ENCODE peak calls at places on chromosomes 3 and 15, in four cellular contexts. V, B, H and Y are unnamed samples.

GRCh38 chr15:41919954-41920538 is 26.2 kb upstream of the SPTBN5 start:
- DNase-seq in V (peak), H (no peak), B (no peak), Y (peak)

GRCh38 chr15:77482570-77482969 is 61.9 kb downstream of the HMG20A start:
- DNase-seq in B (no peak), V (peak), H (no peak), Y (peak)

GRCh38 chr15:39969871-39970270 is 36.0 kb downstream of the EIF2AK4 start:
- DNase-seq in B (no peak), V (peak), H (no peak), Y (peak)

GRCh38 chr15:40330368-40330836 is 6.9 kb downstream of the INAFM2 start:
- DNase-seq in B (no peak), H (no peak), V (peak), Y (peak)

GRCh38 chr15:89028036-89028435 is 60.2 kb upstream of the ABHD2 start:
- DNase-seq in H (peak), B (no peak), V (no peak), Y (no peak)

GRCh38 chr15:48493084-48493762 is 152.3 kb downstream of the FBN1 start:
- DNase-seq in V (peak), B (no peak), H (no peak), Y (peak)

GRCh38 chr3:43213631-43214030 is 72.7 kb upstream of the SNRK start:
- DNase-seq in B (no peak), H (no peak), V (no peak), Y (no peak)

GRCh38 chr3:157075693-157076420 is 84.1 kb downstream of the CCNL1 start:
- DNase-seq in B (no peak), H (no peak), V (no peak), Y (no peak)

GRCh38 chr15:62264196-62264595 is 99.1 kb upstream of the C2CD4B start:
- DNase-seq in H (no peak), B (no peak), V (no peak), Y (no peak)
- H3K4me3 ChIP-seq in H (no peak), B (no peak), V (no peak), Y (no peak)

GRCh38 chr15:65991721-65992472 is 122.6 kb downstream of the RAB11A start:
- DNase-seq in H (no peak), B (no peak), V (no peak), Y (no peak)
- TF ChIP-seq EZH2 in H (no peak), B (no peak), V (no peak), Y (no peak)

GRCh38 chr15:68205558-68205944 is 419 bp upstream of the CALML4 start:
- DNase-seq in V (no peak), B (no peak), H (no peak), Y (no peak)

GRCh38 chr15:68204361-68204760 is 771 bp downstream of the CALML4 start:
- DNase-seq in H (no peak), B (no peak), V (no peak), Y (no peak)

GRCh38 chr15:68203956-68204355 is 1.2 kb downstream of the CALML4 start:
- DNase-seq in H (no peak), V (no peak), B (no peak), Y (no peak)

GRCh38 chr15:68205949-68206539 is 912 bp upstream of the CALML4 start:
- DNase-seq in H (no peak), B (no peak), V (no peak), Y (no peak)

DNA sequence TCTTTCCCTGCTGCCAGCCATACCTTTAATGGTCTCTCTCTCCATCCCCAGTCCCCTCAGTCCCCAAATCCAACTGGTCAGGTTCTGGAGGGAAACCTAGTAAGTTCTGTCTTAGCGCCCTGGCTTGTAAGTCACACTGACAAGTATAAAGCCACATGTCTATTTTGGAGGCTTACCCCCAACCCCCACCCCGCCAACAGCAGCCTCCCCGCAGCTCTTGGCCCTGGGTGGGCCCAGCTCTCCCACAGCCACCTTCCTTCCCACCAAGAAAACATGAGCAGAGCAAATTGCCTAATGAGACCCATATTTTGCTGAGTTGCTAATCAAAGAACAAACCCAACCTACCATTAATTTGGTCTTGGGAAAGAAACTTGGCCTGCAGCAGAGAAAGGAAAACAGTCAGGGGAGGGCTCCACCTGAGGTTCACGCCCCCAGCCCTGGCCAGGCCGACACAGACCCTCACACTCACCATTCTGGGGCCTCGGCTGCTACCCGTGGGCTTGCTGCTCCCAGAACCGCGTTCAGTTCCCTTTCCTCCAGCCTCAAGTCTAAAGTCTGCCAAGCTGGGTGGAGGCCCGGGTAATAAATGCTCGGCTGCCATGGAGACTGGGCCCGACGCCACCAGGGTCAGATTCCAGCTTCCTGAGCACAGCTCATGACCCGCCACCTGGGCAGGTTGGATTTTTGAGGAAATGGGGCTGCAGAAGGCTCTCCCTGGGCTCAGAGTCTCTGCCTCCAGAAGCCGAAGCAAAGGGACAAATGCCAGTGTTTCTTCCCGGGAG is at the start of gene CALML4:
- DNase-seq in B (peak), H (no peak), V (peak), Y (peak)
- H3K4me3 ChIP-seq in B (peak), H (no peak), V (no peak), Y (no peak)

DNA sequence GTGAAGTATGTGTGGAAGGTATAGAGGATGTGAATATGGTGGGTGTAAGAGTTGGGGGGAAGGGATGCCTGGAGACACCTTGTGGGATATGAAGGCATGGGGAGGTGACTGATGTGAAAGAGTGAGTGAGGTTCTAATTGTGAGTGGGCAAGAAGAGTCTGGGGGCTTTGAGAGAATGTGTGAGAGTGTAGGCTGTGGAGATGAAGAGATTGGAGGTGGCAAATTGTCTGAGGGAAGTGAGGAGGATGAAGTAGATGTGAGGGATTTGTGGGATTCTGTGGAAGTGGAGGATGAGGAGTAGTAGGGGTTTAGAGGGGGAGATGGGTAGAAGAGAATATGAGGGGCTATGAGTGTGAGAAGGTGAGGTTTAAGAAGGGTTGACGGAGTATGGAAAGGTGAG is 41.6 kb downstream of the ZIC4 start:
- DNase-seq in B (no peak), H (no peak), V (no peak), Y (no peak)
- TF ChIP-seq EZH2 in B (no peak), H (no peak), V (no peak), Y (no peak)

DNA sequence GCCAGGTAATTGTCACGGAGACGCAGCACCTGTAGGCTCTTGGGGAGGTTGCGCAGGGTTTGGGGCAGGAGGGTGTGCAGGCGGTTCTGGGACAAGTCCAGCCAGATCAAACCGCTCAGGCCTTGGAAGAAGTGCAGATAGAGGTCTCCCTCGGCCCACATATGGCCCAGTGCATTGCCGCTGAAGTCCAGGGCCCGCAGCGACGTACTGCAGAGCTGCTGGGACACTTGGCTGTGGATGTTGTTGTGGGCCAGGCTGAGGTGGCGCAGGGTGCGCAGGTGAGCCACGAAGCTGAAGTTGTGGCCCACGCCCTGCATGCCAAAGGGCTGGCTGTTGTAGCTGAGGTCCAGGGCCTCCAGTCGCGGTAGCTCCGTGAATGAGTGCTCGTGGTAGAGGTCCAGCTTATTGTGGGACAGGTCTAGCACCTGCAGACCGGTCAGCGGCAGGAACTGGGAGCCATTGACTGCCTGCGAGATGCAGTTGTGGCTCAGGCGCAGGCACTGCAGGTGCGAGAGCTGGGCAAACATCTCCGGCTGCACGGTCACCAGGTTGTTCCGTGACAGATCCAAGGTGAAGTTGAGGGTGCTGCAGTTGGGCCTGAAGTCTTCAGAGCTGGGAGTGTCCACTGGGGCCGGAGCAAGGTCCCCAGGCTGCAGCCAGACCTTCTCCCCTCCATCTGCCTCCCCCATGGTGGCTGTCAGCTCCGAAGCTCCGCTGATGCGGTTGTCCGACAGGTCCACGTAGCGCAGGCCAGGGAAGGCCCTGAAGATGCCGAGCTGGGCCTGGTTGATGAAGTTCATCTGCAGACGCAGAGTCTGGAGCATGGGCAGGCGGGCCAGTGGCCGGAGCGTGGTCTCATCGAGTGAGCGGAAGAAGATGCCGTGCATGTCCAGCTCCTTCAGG is 2.9 kb downstream of the TLR9 start:
- DNase-seq in B (no peak), H (no peak), V (no peak), Y (no peak)
- H3K4me3 ChIP-seq in B (no peak), H (no peak), V (no peak), Y (no peak)

GRCh38 chr3:26621176-26621575 is 1.4 kb upstream of the LRRC3B start:
- DNase-seq in V (no peak), B (no peak), H (no peak), Y (no peak)

GRCh38 chr3:26624209-26624775 is 1.7 kb downstream of the LRRC3B start:
- DNase-seq in B (no peak), V (no peak), H (peak), Y (no peak)

GRCh38 chr3:26621891-26622633 is 510 bp upstream of the LRRC3B start:
- DNase-seq in V (no peak), B (no peak), H (peak), Y (no peak)

GRCh38 chr3:26623409-26624208 is 1.0 kb downstream of the LRRC3B start:
- DNase-seq in B (no peak), V (no peak), H (peak), Y (no peak)

GRCh38 chr3:26622634-26623408 is at the start of gene LRRC3B:
- DNase-seq in B (no peak), H (peak), V (no peak), Y (no peak)
- TF ChIP-seq EZH2 in B (no peak), H (peak), V (peak), Y (no peak)

DNA sequence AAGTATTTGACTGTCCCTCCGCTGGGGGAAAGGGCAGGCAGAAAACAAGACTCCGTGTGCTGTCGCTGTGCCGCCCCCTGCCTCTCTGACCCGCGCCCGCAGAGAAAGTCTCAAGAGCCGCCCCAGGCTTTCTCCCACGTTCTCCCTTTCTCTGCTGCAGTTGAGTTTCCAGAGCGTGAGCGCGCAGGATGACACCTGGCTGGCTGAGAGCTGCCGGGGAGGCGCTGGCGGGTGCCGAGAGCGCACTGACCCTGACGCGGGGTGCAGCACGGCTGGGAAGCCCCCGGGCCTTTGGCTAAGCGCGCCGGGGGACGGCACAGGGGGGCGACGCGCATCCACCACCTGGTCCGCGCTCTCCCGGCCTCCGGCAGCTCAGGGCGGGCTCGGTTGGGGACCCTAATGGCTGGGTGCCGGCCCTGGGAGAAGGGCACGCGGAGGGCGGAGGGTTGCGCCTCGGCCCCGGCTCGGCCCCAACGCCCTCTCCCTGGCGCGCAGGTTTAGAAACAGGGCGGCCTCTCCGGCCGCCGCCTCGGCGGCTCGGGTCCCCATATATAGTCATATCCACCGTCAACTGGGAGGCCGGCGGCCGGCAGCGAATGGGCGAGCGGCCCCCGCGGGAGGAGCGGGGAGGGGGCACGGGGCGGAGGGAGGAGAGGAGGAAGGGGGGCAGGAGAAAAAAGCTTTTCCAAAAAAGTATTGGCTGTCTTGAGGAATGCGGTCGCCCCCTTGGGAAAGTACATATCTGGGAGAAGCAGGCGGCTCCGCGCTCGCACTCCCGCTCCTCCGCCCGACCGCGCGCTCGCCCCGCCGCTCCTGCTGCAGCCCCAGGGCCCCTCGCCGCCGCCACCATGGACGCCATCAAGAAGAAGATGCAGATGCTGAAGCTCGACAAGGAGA is at the start of gene TPM1:
- DNase-seq in H (peak), B (peak), V (peak), Y (peak)
- H3K4me3 ChIP-seq in H (peak), B (peak), V (peak), Y (peak)